ENCODE peak calls at places on chromosomes 12 and 14, in eight cellular contexts. R is lower leg skin, P is cardiac fibroblast, Z is thoracic aorta, U is fibroblast of lung, J is psoas muscle, A is glutamatergic neuron, M is transverse colon. G is an unnamed sample.
A peak's percentile ranks its signal among the peaks of the same experiment; 100 is the strongest.

GRCh38 chr12:129241852-129242251 is 388.6 kb downstream of the GLT1D1 start:
- DNase-seq in M (no peak), Z (no peak), A (no peak), J (no peak), U (no peak), P (no peak), R (no peak), G (no peak)

GRCh38 chr12:32367381-32367780 is 32.0 kb upstream of the FGD4 start:
- DNase-seq in J (no peak), A (no peak), Z (no peak), M (no peak), U (no peak), P (no peak), R (no peak), G (no peak)

GRCh38 chr12:2982361-2982760 is 23.2 kb downstream of the TEAD4 start:
- DNase-seq in Z (no peak), J (peak; percentile 93), U (no peak), A (no peak), P (no peak), R (no peak), M (no peak), G (no peak)

GRCh38 chr12:27387473-27387872 is 54.8 kb downstream of the BMAL2 start:
- DNase-seq in A (no peak), U (no peak), Z (no peak), J (no peak), R (no peak), P (no peak), M (no peak), G (no peak)

GRCh38 chr12:113368331-113368730 is 9.9 kb downstream of the PLBD2 start:
- DNase-seq in U (no peak), J (no peak), P (no peak), R (no peak), Z (no peak), M (no peak), A (no peak), G (no peak)

GRCh38 chr14:91867316-91867988 is at the start of gene TC2N:
- DNase-seq in P (no peak), A (no peak), U (no peak), R (no peak), M (no peak), Z (no peak), J (no peak), G (no peak)

GRCh38 chr12:75097003-75097402 is 112.6 kb downstream of the KCNC2 start:
- DNase-seq in R (no peak), Z (no peak), M (no peak), A (no peak), P (no peak), U (peak; percentile 1), J (no peak), G (no peak)

GRCh38 chr12:99157946-99158345 is 489.6 kb upstream of the GARIN6 start:
- DNase-seq in P (no peak), J (no peak), M (no peak), Z (no peak), R (no peak), U (peak; percentile 82), A (no peak), G (no peak)

GRCh38 chr12:115010324-115010995 is 326.5 kb upstream of the TBX3 start:
- DNase-seq in R (no peak), A (no peak), J (no peak), M (no peak), Z (no peak), P (peak; percentile 80), U (no peak), G (no peak)

GRCh38 chr14:75022655-75023054 is 19.9 kb downstream of the EIF2B2 start:
- DNase-seq in U (no peak), M (no peak), P (peak; percentile 17), A (peak; percentile 38), Z (no peak), R (no peak), J (peak; percentile 84), G (no peak)

GRCh38 chr12:87165733-87166375 is 863.3 kb downstream of the C12orf50 start:
- DNase-seq in U (no peak), P (no peak), M (no peak), A (no peak), J (no peak), Z (no peak), R (no peak), G (no peak)

DNA sequence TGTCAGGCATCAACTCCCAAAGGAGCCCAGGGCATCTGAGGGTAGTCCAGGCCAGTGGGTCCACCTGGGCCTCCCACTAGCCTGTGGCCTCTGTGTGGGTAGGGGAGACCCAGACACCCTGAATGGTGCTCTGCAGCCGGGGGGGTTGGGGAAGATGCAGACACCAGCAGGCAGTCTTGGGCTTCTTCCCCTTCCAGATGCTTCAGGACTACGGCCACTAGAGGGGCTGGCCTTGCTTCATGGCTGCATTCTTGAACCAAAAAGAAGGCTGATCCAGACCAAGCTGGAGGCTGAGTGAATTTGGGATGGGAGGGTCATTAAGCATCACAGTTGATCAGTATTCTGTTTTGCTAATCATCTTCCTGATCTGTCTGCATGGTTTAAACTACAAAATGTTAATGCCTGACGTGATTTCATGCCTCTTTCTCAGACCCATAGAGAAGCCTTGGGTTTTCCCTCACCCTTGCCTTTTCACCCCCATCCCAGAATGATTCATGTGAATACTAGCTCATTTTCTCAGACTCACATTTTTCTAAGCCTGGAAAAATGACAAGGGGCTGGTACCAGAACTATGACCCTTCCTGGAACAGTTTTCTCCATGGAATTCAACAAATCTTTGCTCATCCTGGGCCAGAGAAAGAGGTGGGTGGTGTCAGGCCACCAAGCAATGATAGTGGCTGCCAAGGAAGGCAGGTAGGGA is 134.2 kb downstream of the NTF3 start:
- DNase-seq in R (no peak), A (no peak), J (no peak), Z (no peak), U (peak; percentile 67), P (no peak), M (no peak), G (no peak)
- TF ChIP-seq CTCF in R (no peak), A (no peak), J (no peak), Z (no peak), U (no peak), P (no peak), M (no peak), G (no peak)

GRCh38 chr14:105205718-105206208 is 24.7 kb upstream of the NUDT14 start:
- DNase-seq in J (no peak), M (no peak), P (no peak), A (peak; percentile 31), U (no peak), Z (no peak), R (no peak), G (no peak)
- TF ChIP-seq CTCF in J (no peak), M (no peak), P (no peak), A (no peak), U (no peak), Z (no peak), R (no peak), G (no peak)

GRCh38 chr12:122420471-122421262 is 1.8 kb downstream of the CLIP1 start:
- DNase-seq in P (no peak), R (no peak), Z (no peak), M (no peak), U (no peak), A (no peak), J (no peak), G (no peak)

GRCh38 chr12:122422769-122423257 is 344 bp upstream of the CLIP1 start:
- DNase-seq in J (peak; percentile 57), Z (no peak), P (peak; percentile 76), U (peak; percentile 75), A (no peak), R (no peak), M (peak; percentile 39), G (peak; percentile 68)

GRCh38 chr12:122423258-122424165 is 1.0 kb upstream of the CLIP1 start:
- DNase-seq in Z (no peak), J (no peak), U (peak; percentile 67), P (peak; percentile 45), A (peak; percentile 78), M (peak; percentile 31), R (no peak), G (peak; percentile 71)

GRCh38 chr12:122421263-122421814 is 1.1 kb downstream of the CLIP1 start:
- DNase-seq in A (peak; percentile 31), J (no peak), Z (no peak), M (peak; percentile 52), P (peak; percentile 70), R (peak; percentile 92), U (peak; percentile 58), G (no peak)

DNA sequence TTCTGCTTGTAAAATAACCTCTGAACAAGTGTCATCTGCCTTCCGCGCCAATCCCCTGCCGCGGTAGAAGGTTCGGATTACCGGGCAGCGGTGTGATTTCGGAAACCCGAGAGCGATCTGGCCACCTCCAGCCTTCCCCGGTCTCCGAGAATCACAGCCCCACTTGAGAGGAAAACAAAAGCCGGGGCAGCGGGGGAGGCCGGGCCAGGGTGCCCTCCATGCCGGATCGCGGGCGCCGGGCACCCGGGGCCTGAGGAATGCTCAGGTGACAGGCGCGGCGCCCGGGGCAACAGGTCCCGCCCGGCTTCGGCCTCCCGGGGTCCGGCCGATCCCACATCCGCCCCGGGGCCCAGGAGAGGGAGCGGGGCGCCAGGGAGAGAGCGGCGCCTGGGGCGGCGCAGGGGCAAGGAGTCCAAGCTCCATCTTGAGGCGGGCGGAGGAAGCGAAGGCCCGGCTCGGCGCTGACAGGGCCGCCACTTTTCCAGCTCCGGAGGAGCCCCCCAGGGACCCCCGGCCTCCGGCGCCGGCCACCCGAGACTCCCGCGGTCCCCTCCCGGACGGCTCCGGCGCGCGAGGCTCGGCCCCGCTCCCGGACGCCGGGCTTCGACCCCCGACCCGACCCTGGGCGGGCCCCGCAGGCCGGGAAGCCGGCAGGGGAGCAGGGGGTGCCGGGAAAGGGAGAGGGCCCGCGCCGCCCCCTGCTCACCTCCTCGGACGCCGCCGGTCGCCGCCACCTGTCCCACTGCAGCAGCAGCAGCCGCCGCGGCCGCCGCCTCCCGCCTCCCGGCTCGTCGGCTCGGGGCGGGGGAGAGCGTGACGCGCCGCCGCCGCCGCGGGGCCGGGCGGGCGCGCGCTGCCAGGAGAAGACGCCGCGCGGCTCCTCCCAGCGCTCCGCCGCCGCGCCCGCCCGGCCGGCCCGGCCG is at the start of gene CLIP1:
- DNase-seq in M (peak; percentile 70), R (peak; percentile 93), Z (no peak), J (peak; percentile 92), U (peak; percentile 67), P (peak; percentile 72), A (peak; percentile 80), G (peak; percentile 80)
- TF ChIP-seq CTCF in M (peak; percentile 48), R (no peak), Z (peak; percentile 49), J (peak; percentile 47), U (peak; percentile 30), P (peak; percentile 44), A (peak; percentile 9), G (peak; percentile 58)

DNA sequence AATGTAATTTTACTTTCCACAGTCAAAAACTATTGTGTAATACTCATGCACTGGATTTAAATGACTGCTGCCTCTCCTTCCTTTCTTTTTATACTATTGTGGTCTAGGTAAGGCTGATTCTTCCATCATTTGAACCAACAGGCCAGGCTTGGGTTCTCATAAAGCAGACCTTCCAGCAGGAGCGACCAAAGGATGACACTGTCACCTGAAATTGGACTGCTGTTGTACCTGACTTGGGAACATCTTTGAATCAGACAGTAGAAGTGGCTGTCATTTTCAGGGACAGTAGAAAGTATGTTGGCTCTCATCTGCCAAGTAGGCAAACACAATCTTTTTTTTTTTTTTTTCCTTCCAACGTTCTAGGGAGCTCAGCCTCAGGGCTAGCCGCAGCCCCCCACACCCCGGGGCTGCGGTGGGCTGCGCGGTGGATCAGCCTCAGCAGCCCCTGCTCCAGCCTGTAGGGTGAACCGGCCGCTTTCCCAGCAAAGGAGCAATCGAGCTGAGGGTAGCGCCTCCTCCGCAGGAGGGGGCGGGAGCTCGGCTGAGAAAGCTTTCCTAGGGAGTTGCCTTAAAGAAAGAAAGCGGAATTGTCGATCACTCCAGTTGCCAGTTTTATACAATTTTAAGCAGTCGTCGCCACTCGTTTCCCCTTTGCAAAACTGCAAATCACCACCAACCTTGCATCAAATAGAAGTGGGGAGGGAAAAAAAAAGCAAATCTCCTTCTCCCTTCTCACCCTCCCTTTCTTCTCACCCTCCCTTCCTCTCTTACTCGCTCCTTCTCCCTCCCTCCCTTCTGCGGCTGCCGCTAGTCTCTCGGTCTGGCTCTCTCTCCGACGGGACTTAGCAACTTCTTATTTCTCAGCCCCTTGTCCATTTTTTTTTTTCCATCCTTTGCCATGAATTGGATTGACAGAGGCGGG is at the start of gene PDE3A:
- DNase-seq in P (peak; percentile 87), Z (no peak), R (peak; percentile 93), U (peak; percentile 86), J (peak; percentile 72), A (peak; percentile 84), M (peak; percentile 76), G (peak; percentile 80)
- TF ChIP-seq CTCF in P (peak; percentile 35), Z (peak; percentile 53), R (no peak), U (peak; percentile 22), J (no peak), A (peak; percentile 27), M (peak; percentile 25), G (peak; percentile 62)